ENCODE peak calls at places on chromosomes 2 and 18, in six cellular contexts. O, F, R, N, J and H are unnamed samples.
A peak's percentile ranks its signal among the peaks of the same experiment; 100 is the strongest.

GRCh38 chr2:217434183-217434620 is 568.6 kb downstream of the TNS1 start:
- DNase-seq in O (peak; percentile 95), F (peak; percentile 81), R (peak; percentile 91), N (peak; percentile 86), J (peak; percentile 82), H (peak; percentile 55)

GRCh38 chr18:72375628-72376027 is 168.5 kb downstream of the CBLN2 start:
- DNase-seq in O (no peak), F (no peak), R (no peak), N (no peak), J (no peak), H (no peak)

GRCh38 chr18:41530959-41531358 is 424.1 kb upstream of the PIK3C3 start:
- DNase-seq in O (no peak), F (no peak), R (no peak), N (no peak), J (no peak), H (no peak)

GRCh38 chr2:215848679-215849078 is 164.7 kb downstream of the MREG start:
- DNase-seq in O (no peak), F (no peak), R (no peak), N (peak; percentile 98), J (no peak), H (no peak)

GRCh38 chr2:44684559-44684958 is 256.9 kb upstream of the SIX3 start:
- DNase-seq in O (no peak), F (no peak), R (no peak), N (no peak), J (no peak), H (no peak)

GRCh38 chr2:150624001-150624401 is 136.5 kb upstream of the RND3 start:
- DNase-seq in O (peak; percentile 15), F (no peak), R (no peak), N (peak; percentile 89), J (peak; percentile 15), H (no peak)

GRCh38 chr18:21897811-21898210 is 157.2 kb downstream of the MIB1 start:
- DNase-seq in O (peak; percentile 84), F (no peak), R (peak; percentile 47), N (peak; percentile 57), J (peak; percentile 72), H (no peak)

GRCh38 chr2:148614024-148614331 is 30.6 kb upstream of the EPC2 start:
- DNase-seq in O (peak; percentile 4), F (no peak), R (peak; percentile 5), N (peak; percentile 5), J (no peak), H (no peak)

GRCh38 chr2:196123679-196124373 is 47.6 kb downstream of the STK17B start:
- DNase-seq in O (no peak), F (no peak), R (no peak), N (peak; percentile 36), J (no peak), H (no peak)

GRCh38 chr18:57569133-57569532 is 17.4 kb downstream of the FECH start:
- DNase-seq in O (no peak), F (no peak), R (no peak), N (no peak), J (no peak), H (no peak)

GRCh38 chr2:73232471-73233153 is 427 bp downstream of the PRADC1 start:
- DNase-seq in O (no peak), F (no peak), R (no peak), N (peak; percentile 18), J (peak; percentile 48), H (no peak)

GRCh38 chr2:88448248-88448647 is 4.2 kb downstream of the FOXI3 start:
- DNase-seq in O (no peak), F (no peak), R (no peak), N (no peak), J (no peak), H (no peak)

GRCh38 chr2:187996630-187997029 is 295.0 kb upstream of the GULP1 start:
- DNase-seq in O (no peak), F (no peak), R (no peak), N (no peak), J (no peak), H (no peak)

GRCh38 chr18:29681578-29681977 is 1361.0 kb downstream of the DSC3 start:
- DNase-seq in O (no peak), F (no peak), R (no peak), N (no peak), J (no peak), H (no peak)

GRCh38 chr2:10911291-10912075 is at the start of gene KCNF1:
- DNase-seq in O (peak; percentile 72), F (no peak), R (no peak), N (peak; percentile 66), J (peak; percentile 90), H (no peak)

GRCh38 chr2:200376422-200377142 is 70.1 kb downstream of the SPATS2L start:
- DNase-seq in O (no peak), F (no peak), R (peak; percentile 12), N (peak; percentile 89), J (no peak), H (no peak)

GRCh38 chr2:111208639-111209038 is 87.9 kb downstream of the BCL2L11 start:
- DNase-seq in O (no peak), F (no peak), R (no peak), N (no peak), J (no peak), H (no peak)

GRCh38 chr18:10892801-10893595 is 256.4 kb downstream of the PIEZO2 start:
- DNase-seq in O (no peak), F (no peak), R (no peak), N (no peak), J (no peak), H (no peak)

GRCh38 chr2:205767617-205768016 is 85.3 kb downstream of the NRP2 start:
- DNase-seq in O (no peak), F (no peak), R (no peak), N (no peak), J (no peak), H (no peak)
- H3K27ac ChIP-seq in O (peak overlapping the region; percentile 72), F (no peak overlapping the region), R (no peak overlapping the region), N (no peak overlapping the region), J (no peak overlapping the region), H (no peak overlapping the region)

DNA sequence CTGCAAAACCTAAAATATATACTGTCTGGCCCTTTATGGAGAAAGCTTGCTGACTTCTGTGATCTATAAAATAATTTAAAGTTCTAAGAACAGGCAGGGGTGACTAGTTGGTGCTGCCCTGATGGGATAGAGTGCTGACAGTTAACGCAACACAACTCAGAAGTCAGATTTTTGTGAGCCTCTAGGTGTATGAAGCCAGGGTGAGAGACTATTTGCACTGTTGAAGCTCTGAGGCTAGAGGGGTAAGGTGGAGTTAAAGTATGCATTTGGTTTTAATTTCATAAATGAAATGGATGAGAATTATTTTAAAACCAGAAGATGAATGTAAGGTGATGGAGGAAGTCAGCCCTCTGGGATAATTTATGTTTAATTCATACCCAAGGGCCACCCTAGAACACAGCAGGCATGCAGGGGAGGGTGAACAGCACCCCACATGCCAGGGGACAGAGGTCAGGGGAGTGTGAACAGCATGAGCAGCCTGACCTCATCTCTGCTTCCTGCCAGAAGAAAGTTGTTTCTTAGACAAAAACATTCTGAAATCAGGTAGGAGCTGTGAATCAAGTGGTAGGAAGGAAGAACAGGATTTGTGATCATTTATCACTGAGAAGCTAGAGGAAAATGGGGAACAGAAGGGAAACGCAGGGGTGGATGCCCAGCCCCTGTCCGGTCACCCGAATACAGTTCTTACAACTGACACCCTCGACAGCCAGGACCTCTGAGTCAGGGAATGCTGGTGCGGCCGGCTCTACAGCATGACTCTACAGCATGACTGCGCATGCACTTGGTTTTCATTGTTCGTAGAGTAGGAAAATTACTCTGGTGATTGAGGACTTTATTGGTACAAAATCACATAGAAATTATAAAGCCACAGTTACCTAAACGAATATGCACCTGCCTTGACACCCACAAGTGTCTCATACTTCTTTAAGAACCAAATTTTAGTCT is 93.1 kb downstream of the MBP start:
- DNase-seq in O (no peak), F (no peak), R (no peak), N (no peak), J (no peak), H (peak; percentile 17)
- H3K27ac ChIP-seq in O (no peak overlapping the region), F (no peak overlapping the region), R (no peak overlapping the region), N (no peak overlapping the region), J (no peak overlapping the region), H (peak overlapping the region; percentile 91)

GRCh38 chr2:43009448-43009847 is 217.0 kb downstream of the ZFP36L2 start:
- DNase-seq in O (no peak), F (no peak), R (no peak), N (no peak), J (no peak), H (no peak)

GRCh38 chr2:43008388-43008787 is 216.0 kb upstream of the HAAO start:
- DNase-seq in O (no peak), F (no peak), R (no peak), N (no peak), J (peak; percentile 71), H (no peak)

GRCh38 chr2:43011142-43011491 is 215.3 kb downstream of the ZFP36L2 start:
- DNase-seq in O (peak; percentile 36), F (no peak), R (no peak), N (no peak), J (no peak), H (no peak)

GRCh38 chr2:43012966-43013365 is 213.4 kb downstream of the ZFP36L2 start:
- DNase-seq in O (no peak), F (no peak), R (no peak), N (no peak), J (no peak), H (no peak)

DNA sequence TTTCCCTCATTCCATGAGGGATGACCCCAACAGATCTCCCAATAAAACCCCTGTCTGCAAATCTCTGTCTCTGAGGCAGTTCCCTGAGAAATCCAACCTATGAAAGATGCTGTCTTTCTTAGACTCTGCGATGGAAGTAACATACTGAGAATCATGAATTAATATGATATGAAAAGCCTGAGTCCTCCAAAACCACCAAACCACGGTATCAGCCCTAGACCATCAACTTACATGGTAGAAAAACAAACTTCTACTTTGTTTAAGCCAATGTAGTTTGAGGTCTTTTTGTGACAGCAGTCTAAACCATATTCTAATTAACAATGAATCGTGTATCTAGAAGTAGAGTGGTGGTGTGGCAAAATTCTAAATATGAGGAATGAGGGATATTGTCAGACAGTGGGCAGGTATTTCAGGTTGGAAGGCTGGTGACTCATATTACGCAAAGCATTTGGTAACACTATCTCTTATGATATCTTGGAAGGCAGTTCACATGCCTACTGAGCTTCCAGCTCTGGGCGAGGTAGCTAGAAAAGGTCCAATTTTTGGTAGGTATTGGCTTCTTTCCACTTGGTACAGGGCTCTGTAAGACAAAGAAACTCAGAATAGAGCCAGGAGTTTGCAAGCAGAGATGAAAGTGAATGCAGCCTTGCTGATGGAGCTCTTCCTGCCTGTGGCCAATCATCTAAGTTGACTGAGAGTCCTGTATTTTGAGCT is 215.8 kb downstream of the ZFP36L2 start:
- DNase-seq in O (no peak), F (no peak), R (no peak), N (no peak), J (no peak), H (no peak)
- H3K27ac ChIP-seq in O (peak overlapping the region; percentile 1), F (no peak overlapping the region), R (no peak overlapping the region), N (no peak overlapping the region), J (no peak overlapping the region), H (no peak overlapping the region)

DNA sequence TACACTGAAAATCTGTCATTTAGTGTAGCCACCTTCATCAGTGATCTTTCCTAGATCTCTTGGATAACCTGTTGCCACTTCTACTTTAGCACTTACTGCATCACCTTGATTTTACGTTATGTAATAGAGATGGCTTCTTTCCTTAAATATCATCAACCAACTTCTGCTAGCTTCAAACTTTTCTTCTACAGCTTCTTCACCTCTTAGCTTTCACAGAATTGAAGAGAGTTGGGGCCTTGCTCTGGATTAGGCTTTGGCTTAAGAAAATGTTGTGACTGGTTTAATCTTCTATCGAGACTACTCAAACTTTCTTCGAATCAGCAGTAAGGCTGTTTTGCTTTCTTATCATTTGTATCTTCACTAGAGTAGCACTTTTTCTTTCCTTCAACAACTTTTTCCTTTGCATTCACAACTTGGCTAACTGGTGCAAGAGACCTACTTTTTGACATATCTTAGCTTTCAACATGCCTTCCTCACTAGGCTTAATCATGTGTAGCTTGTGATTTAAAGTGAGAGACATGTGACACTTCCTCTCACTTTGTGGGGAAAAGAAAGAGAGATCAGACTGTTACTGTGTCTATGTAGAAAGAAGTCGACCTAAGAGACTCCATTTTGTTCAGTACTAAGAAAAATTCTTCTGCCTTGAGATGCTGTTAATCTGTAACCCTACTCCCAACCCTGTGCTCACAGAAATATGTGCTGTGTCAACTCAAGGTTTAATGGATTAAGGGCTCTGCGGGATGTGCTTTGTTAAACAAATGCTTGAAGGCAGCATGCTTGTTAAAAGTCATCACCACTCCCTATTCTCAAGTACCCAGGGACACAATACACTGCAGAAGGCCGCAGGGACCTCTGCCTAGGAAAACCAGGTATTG is 99.6 kb downstream of the ATL2 start:
- DNase-seq in O (no peak), F (no peak), R (no peak), N (no peak), J (no peak), H (no peak)
- H3K27ac ChIP-seq in O (no peak overlapping the region), F (peak overlapping the region; percentile 50), R (no peak overlapping the region), N (no peak overlapping the region), J (no peak overlapping the region), H (no peak overlapping the region)